ENCODE peak calls at places on chromosomes 3 and 15, in nine cellular contexts. P, W, H, V, F, C, Y, D and X are unnamed samples.

GRCh38 chr3:127158614-127159221 is 34.2 kb upstream of the PRR23E start:
- DNase-seq in V (peak; percentile 22), F (peak; percentile 63), W (no peak), P (peak; percentile 92), Y (no peak), H (no peak), D (peak; percentile 83), C (no peak), X (peak; percentile 19)

GRCh38 chr15:75195122-75195765 is 6.4 kb upstream of the C15orf39 start:
- DNase-seq in F (peak; percentile 65), H (no peak), C (no peak), P (peak; percentile 94), D (peak; percentile 82), V (no peak), W (no peak), Y (no peak), X (no peak)

GRCh38 chr3:15499536-15499935 is 22.0 kb downstream of the COLQ start:
- DNase-seq in D (no peak), H (no peak), Y (no peak), C (no peak), V (peak; percentile 48), P (no peak), W (peak; percentile 32), F (no peak), X (no peak)

GRCh38 chr15:40263036-40263754 is 19.7 kb downstream of the ANKRD63 start:
- DNase-seq in H (no peak), D (no peak), F (no peak), V (no peak), Y (peak; percentile 83), C (peak; percentile 36), P (no peak), W (peak; percentile 79), X (peak; percentile 71)

GRCh38 chr3:14764331-14765064 is 54.3 kb upstream of the FGD5 start:
- DNase-seq in C (no peak), F (no peak), D (no peak), H (no peak), P (no peak), W (peak; percentile 8), V (no peak), Y (peak; percentile 2), X (peak; percentile 12)

GRCh38 chr3:102018544-102018943 is 169.2 kb downstream of the NFKBIZ start:
- DNase-seq in D (no peak), P (no peak), Y (no peak), W (no peak), C (no peak), V (no peak), F (no peak), H (no peak), X (no peak)

GRCh38 chr3:189914799-189915198 is 205.9 kb downstream of the P3H2 start:
- DNase-seq in V (peak; percentile 98), W (peak; percentile 96), C (no peak), H (peak; percentile 93), P (no peak), D (no peak), F (no peak), Y (peak; percentile 96), X (peak; percentile 94)

GRCh38 chr15:98609144-98609852 is 39.0 kb upstream of the IGF1R start:
- DNase-seq in D (peak; percentile 5), F (no peak), C (no peak), V (peak; percentile 77), P (peak; percentile 89), Y (peak; percentile 40), W (peak; percentile 41), H (peak; percentile 56), X (peak; percentile 25)

GRCh38 chr15:72229076-72229946 is 1.7 kb downstream of the PKM start:
- DNase-seq in P (peak; percentile 50), F (no peak), Y (peak; percentile 24), D (peak; percentile 3), W (peak; percentile 92), H (no peak), V (peak; percentile 18), C (no peak), X (peak; percentile 83)

GRCh38 chr3:125605771-125606170 is 10.5 kb upstream of the OSBPL11 start:
- DNase-seq in C (no peak), H (no peak), V (no peak), D (no peak), W (no peak), Y (no peak), F (no peak), P (no peak), X (no peak)

GRCh38 chr3:194070220-194070633 is 65.7 kb upstream of the HES1 start:
- DNase-seq in P (no peak), W (no peak), D (no peak), Y (no peak), V (no peak), H (no peak), F (no peak), C (no peak), X (no peak)

GRCh38 chr3:133643611-133644010 is 18.1 kb downstream of the TOPBP1 start:
- DNase-seq in C (no peak), Y (no peak), W (no peak), P (no peak), D (no peak), V (no peak), H (no peak), F (no peak), X (no peak)

GRCh38 chr15:63192604-63193206 is 3.3 kb downstream of the RAB8B start:
- DNase-seq in C (no peak), F (no peak), Y (no peak), V (no peak), D (no peak), H (no peak), P (no peak), W (no peak), X (no peak)

GRCh38 chr3:108153451-108153981 is 62.7 kb upstream of the CD47 start:
- DNase-seq in F (peak; percentile 74), D (peak; percentile 46), V (peak; percentile 80), Y (peak; percentile 75), P (peak; percentile 84), C (no peak), W (peak; percentile 78), H (no peak), X (peak; percentile 70)

GRCh38 chr15:99130314-99130713 is 25.4 kb downstream of the SYNM start:
- DNase-seq in P (no peak), C (no peak), W (no peak), D (no peak), V (no peak), H (no peak), Y (no peak), F (no peak), X (no peak)

DNA sequence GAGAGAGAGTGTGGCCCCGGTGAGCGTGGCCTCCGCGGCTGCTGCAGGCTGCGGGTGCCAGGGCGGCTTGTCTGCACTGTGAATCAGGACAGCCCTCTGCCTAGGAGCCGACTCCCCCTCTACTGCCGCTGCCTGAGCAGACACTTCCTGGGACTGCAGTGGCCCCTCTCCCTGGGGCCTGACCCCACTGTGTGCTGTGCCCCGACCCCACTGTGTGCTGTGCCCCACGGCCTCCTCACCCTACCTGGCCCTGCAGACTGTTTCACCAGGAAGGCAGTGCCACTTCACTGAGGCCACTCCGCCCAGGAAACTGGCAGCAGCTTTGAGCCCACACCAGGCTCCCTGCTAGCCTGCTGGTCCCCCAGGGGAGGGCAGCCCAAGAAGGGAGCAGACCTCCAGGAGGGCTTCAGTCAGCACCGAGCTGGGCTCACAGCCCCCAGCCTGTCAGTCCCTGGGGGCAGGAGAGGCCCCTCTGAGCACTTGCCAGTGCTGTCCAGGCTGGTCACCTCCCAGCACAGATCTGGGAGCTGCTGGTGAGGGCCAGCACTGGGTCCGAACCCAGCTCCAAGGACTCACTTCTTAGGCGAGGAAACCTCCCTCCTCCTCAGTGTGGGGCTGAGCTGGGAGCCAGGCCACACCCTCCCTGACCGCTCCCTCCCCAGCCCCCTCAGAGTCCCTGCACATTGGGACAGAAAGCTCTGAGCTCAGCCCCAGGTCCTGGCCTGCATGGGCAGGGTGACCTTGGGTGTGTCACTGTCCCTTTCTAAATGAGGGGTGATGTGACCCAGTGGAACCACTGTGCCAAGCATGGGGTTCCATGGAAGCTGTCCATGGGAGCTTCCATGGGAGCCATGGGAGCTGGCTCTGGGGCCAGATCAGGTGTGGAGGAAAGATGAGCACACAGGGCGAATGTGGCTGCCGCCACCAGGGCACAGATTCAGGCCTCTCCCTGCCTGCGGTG is 56.8 kb downstream of the DNAJB8 start:
- DNase-seq in H (no peak), F (no peak), P (no peak), Y (no peak), W (no peak), C (no peak), D (no peak), V (no peak), X (no peak)
- H3K4me3 ChIP-seq in H (no peak overlapping the region), F (no peak overlapping the region), P (no peak overlapping the region), Y (no peak overlapping the region), W (no peak overlapping the region), C (no peak overlapping the region), D (no peak overlapping the region), V (no peak overlapping the region), X (no peak overlapping the region)

DNA sequence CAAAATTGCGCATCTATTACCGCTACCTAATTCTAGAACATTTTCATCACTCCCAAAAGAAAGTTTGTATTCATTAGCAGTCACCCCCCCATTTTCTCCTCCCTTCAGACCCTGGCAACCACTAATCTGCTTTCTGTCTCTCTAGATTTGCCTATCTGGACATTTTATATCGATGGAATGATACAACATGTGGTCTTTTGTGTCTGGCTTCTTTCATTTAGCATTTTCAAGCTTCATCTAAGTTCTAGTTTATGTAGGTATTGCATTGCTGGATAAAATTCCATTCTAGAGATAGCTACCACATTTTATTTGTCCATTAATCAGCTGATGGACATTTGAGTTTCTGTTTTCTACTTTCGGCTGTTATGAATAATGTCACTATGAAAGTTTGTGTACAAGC is 38.4 kb downstream of the SLMAP start:
- DNase-seq in W (no peak), C (no peak), F (no peak), H (no peak), V (no peak), P (no peak), D (no peak), Y (no peak), X (no peak)
- TF ChIP-seq CTCF in W (no peak), C (no peak), F (no peak), H (no peak), V (no peak), P (no peak), D (no peak), Y (no peak), X (no peak)

DNA sequence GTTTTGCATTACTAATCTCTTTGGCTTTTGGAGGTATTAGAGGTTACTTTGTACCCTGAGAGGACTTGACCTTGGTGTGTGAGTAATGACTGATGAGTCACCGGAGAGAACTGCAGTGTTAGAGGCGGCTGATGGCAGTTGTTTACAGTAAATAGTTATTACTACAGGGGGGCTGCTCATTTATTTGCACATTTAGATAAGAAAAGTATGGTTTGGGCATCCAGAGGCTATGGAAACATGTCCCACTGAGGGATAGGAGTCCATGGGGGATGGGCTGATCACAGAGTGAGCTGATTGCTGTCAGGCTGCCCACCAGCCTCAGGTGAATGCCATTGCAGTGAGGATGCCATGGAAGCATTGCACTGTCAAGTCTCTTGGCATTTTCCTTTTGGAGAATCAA is 17.3 kb upstream of the STAC start:
- DNase-seq in F (no peak), V (peak; percentile 89), P (peak; percentile 79), H (peak; percentile 46), C (no peak), W (peak; percentile 70), D (no peak), Y (peak; percentile 0), X (peak; percentile 50)
- H3K4me3 ChIP-seq in F (no peak overlapping the region), V (no peak overlapping the region), P (no peak overlapping the region), H (no peak overlapping the region), C (no peak overlapping the region), W (no peak overlapping the region), D (no peak overlapping the region), Y (no peak overlapping the region), X (no peak overlapping the region)

DNA sequence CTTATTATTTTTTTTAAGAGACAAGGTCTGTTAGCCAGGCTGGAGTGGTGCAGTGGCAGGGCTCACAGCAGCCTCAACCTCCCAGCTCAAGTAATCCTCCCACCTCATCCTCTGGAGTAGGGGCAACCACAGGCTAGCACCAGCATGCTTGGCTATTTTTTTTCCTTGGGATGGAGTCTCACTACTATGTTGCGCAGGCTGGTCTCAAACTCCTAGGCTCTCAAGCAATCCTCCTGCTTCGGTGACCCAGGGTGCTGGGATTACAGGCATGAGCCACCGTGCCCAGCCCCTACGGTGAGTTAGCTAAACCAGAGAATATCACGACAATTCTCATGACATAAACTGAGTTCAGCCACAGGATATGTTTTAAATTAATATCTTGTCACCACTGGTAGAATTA is 2.0 kb downstream of the DCUN1D1 start:
- DNase-seq in H (no peak), Y (no peak), C (no peak), D (no peak), W (no peak), V (no peak), P (peak; percentile 52), F (no peak), X (no peak)
- TF ChIP-seq CTCF in H (no peak), Y (no peak), C (no peak), D (no peak), W (no peak), V (no peak), P (no peak), F (no peak), X (no peak)